ENCODE peak calls at places on chromosomes 2 and 18, in four cellular contexts. Q is omental fat pad, D is endothelial cell of umbilical vein, V is PC-3. K is an unnamed sample.

GRCh38 chr2:205323929-205324328 is 358.4 kb upstream of the NRP2 start:
- DNase-seq in D (no peak), Q (no peak), V (peak), K (no peak)

GRCh38 chr18:8478166-8478967 is 130.9 kb upstream of the RAB12 start:
- DNase-seq in Q (no peak), D (peak), V (peak), K (peak)

GRCh38 chr2:236856856-236857616 is 228.7 kb upstream of the COPS8 start:
- DNase-seq in Q (no peak), D (no peak), V (no peak), K (no peak)

GRCh38 chr2:11444737-11445136 is 21.2 kb downstream of the E2F6 start:
- DNase-seq in V (no peak), Q (no peak), D (no peak), K (no peak)

GRCh38 chr2:70509565-70509964 is 44.1 kb downstream of the TGFA start:
- DNase-seq in D (no peak), V (peak), Q (no peak), K (no peak)

GRCh38 chr2:30346475-30347169 is 100.4 kb upstream of the LCLAT1 start:
- DNase-seq in Q (no peak), D (peak), V (no peak), K (no peak)

GRCh38 chr2:218017211-218018053 is 14.6 kb upstream of the TNS1 start:
- DNase-seq in V (no peak), Q (no peak), D (no peak), K (no peak)

GRCh38 chr2:55009277-55010055 is 40.8 kb downstream of the RTN4 start:
- DNase-seq in Q (no peak), D (no peak), V (no peak), K (no peak)

GRCh38 chr18:38948436-38948835 is 1382.8 kb upstream of the CELF4 start:
- DNase-seq in V (no peak), D (no peak), Q (no peak), K (no peak)

GRCh38 chr2:2523395-2524339 is 192.6 kb upstream of the MYT1L start:
- DNase-seq in D (no peak), V (no peak), Q (no peak), K (peak)

GRCh38 chr2:29611850-29612249 is 309.5 kb downstream of the ALK start:
- DNase-seq in V (peak), D (no peak), Q (no peak), K (no peak)

GRCh38 chr2:112032615-112033457 is 22.2 kb upstream of the TMEM87B start:
- DNase-seq in Q (no peak), D (peak), V (peak), K (no peak)

GRCh38 chr2:123073371-123073770 is 951.7 kb upstream of the CNTNAP5 start:
- DNase-seq in V (no peak), D (no peak), Q (no peak), K (no peak)

GRCh38 chr2:221573430-221574230 is 1.5 kb upstream of the EPHA4 start:
- DNase-seq in V (peak), D (peak), Q (peak), K (peak)

GRCh38 chr2:205860146-205860545 is 177.8 kb downstream of the NRP2 start:
- DNase-seq in V (no peak), D (no peak), Q (no peak), K (no peak)

GRCh38 chr2:12719400-12720104 is 2.8 kb downstream of the TRIB2 start:
- DNase-seq in V (peak), D (peak), Q (no peak), K (no peak)

GRCh38 chr2:200703926-200704637 is 107.6 kb upstream of the BZW1 start:
- DNase-seq in D (no peak), Q (no peak), V (no peak), K (no peak)

GRCh38 chr2:223459328-223459939 is 142.7 kb downstream of the SCG2 start:
- DNase-seq in V (peak), D (peak), Q (no peak), K (no peak)

GRCh38 chr2:166314022-166314759 is 61.6 kb downstream of the SCN9A start:
- DNase-seq in V (peak), Q (no peak), D (peak), K (no peak)

GRCh38 chr2:43459455-43459854 is 136.4 kb downstream of the THADA start:
- DNase-seq in D (peak), Q (no peak), V (peak), K (no peak)

GRCh38 chr2:103921161-103921560 is 932.8 kb upstream of the POU3F3 start:
- DNase-seq in Q (no peak), D (no peak), V (no peak), K (no peak)

GRCh38 chr2:212712466-212712865 is 173.9 kb upstream of the ERBB4 start:
- DNase-seq in Q (no peak), V (no peak), D (no peak), K (no peak)

GRCh38 chr2:180707867-180708205 is 272.6 kb upstream of the UBE2E3 start:
- DNase-seq in V (peak), Q (no peak), D (peak), K (no peak)

GRCh38 chr2:147382322-147382948 is 462.4 kb upstream of the ACVR2A start:
- DNase-seq in Q (no peak), V (no peak), D (no peak), K (no peak)

GRCh38 chr18:59742325-59743111 is 45.3 kb upstream of the CCBE1 start:
- DNase-seq in V (peak), Q (no peak), D (no peak), K (no peak)

GRCh38 chr2:196513796-196514526 is 125.6 kb upstream of the CCDC150 start:
- DNase-seq in D (no peak), Q (no peak), V (no peak), K (no peak)

GRCh38 chr18:30439174-30439573 is 603.4 kb downstream of the DSC3 start:
- DNase-seq in D (no peak), Q (no peak), V (no peak), K (no peak)

GRCh38 chr2:38163006-38163405 is 87.1 kb upstream of the CYP1B1 start:
- DNase-seq in Q (no peak), V (peak), D (no peak), K (no peak)
- TF ChIP-seq CTCF in Q (no peak), V (peak), D (no peak), K (no peak)

DNA sequence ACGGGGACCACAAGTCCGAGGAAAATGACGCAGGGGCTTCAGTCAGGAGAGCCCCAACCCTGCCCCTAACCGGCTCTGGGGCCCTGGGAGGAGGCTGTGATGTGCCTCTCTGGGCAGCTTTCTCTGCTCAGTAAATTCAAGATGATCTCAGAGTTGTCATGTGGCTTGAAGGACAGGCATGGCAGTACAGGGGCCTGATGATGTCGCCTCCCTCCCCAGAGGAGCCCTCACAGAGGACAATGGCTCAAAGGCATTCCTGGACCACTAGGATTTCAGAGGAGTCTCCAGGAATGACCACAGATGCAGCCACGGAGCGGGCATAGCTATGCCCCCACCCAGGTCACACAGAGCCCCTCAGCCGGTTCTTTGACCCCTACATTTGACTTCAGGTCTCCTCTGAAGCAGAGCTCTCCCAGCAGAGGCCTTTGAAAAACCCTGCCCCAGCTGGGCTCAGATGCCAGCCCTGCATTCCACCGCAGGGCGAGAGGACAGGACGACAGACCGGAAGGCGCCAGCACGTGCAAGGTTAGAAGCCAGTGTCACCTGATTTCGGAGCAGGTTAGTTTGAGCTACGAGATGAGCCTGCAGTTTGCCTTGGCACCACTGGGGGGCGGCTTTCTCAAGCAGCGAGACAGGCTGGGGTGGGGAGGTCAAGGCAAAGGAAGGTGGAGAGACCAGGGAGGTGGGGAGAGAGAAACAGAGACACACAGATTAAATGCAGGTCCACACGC is 39.2 kb downstream of the BIN1 start:
- DNase-seq in V (peak), D (peak), Q (peak), K (no peak)
- TF ChIP-seq CTCF in V (peak), D (peak), Q (no peak), K (peak)

GRCh38 chr2:138814123-138814883 is 34.1 kb upstream of the NXPH2 start:
- DNase-seq in D (no peak), Q (no peak), V (peak), K (no peak)
- TF ChIP-seq CTCF in D (no peak), Q (no peak), V (peak), K (no peak)

DNA sequence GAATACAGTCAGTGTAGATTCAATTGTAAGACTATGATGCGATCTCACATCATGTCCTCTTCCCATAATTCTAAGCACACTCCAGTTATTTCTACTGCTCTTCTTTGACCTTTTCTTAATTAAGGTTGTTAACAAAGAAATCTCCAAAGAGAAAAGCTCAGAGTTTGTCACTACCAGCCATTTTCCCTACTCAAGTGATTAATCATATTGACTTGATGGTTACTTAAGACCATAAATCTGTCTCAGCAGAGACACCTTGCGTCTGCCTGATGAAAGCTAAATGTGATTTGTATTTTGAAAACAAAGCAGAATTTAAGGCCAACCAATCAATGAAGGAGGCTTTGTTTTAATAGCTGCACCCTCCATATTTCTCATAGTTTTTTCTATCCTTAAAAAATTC is 130.3 kb downstream of the DTNA start:
- DNase-seq in V (no peak), D (no peak), Q (no peak), K (no peak)
- TF ChIP-seq CTCF in V (no peak), D (no peak), Q (no peak), K (no peak)

GRCh38 chr2:117930775-117931174 is 83.1 kb downstream of the CCDC93 start:
- DNase-seq in Q (no peak), V (no peak), D (no peak), K (no peak)
- TF ChIP-seq CTCF in Q (no peak), V (no peak), D (no peak), K (no peak)

DNA sequence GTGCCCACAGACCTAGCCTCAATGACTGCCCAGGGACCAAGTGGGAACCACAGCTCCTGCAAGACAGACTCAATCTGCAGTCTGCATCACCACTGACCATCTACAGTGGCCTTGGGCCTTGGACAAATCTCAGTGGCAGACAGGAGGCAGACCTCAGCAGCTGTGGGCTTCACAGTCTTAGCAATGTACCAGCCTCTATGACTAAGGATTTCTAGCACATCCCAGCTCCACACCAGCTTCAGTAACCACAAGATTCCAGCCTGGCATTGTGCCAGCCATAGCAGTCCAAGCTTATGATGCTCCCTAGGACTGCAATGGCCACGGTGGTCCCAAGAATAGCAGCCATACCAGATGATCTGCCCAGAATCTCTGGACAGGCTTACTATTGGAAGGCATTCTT is 19.6 kb upstream of the WDR75 start:
- DNase-seq in V (peak), Q (no peak), D (no peak), K (no peak)
- TF ChIP-seq CTCF in V (no peak), Q (no peak), D (no peak), K (no peak)

GRCh38 chr2:4091013-4091412 is 387.6 kb downstream of the DCDC2C start:
- DNase-seq in D (no peak), Q (no peak), V (no peak), K (no peak)
- TF ChIP-seq CTCF in D (no peak), Q (no peak), V (no peak), K (no peak)

GRCh38 chr18:70645971-70646370 is 357.1 kb downstream of the SOCS6 start:
- DNase-seq in D (no peak), Q (no peak), V (peak), K (no peak)

GRCh38 chr18:70650878-70651277 is 362.0 kb downstream of the SOCS6 start:
- DNase-seq in D (no peak), V (no peak), Q (no peak), K (no peak)

GRCh38 chr18:70643812-70644211 is 355.0 kb downstream of the SOCS6 start:
- DNase-seq in D (no peak), Q (no peak), V (no peak), K (no peak)

DNA sequence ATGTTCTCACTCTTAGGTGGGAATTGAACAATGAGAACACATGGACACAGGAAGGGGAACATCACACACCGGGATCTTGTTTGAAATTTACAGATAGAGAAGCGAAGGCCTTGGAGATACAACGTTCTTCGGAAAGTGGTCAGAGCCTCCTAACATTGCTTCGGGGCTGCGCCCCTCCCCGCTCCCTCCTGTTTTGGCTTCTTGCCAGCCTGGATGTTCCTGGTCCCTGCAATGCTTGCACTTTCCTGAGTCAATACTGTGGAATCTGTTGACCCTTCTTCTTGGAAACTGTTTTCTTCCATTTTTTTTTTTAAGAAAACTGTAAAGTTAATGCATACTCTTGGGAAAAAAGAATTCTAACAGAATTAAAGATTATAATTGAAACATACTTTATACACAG is 360.8 kb downstream of the SOCS6 start:
- DNase-seq in D (no peak), Q (no peak), V (no peak), K (no peak)
- TF ChIP-seq CTCF in D (no peak), Q (no peak), V (no peak), K (no peak)

GRCh38 chr18:14914126-14914525 is 166.2 kb downstream of the ANKRD30B start:
- DNase-seq in Q (no peak), V (peak), D (no peak), K (no peak)

GRCh38 chr18:14916181-14916580 is 168.2 kb downstream of the ANKRD30B start:
- DNase-seq in V (no peak), Q (no peak), D (no peak), K (no peak)

GRCh38 chr18:14917311-14917710 is 169.3 kb downstream of the ANKRD30B start:
- DNase-seq in Q (no peak), D (no peak), V (no peak), K (no peak)

GRCh38 chr18:14914771-14915170 is 166.8 kb downstream of the ANKRD30B start:
- DNase-seq in D (no peak), Q (no peak), V (peak), K (no peak)

DNA sequence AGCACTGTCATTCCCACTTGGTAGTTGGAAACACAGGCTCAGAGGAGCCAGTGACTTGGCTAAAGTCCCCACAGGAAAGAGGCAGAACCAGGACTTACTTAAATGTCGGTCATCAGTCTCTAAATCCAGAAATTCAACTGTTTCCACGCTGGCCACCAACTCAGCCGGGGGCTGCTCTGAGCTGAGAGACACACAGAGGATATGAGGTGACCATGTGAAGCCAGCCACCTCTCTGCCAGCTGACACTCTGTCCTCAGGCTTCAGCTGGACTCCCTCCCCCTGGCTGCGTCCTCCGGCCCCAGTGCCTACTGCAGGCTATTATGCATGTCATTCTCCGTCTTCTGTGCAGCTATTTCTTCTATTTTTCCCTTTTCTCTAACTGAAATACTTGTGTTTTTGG is 168.9 kb downstream of the ANKRD30B start:
- DNase-seq in V (no peak), Q (no peak), D (no peak), K (no peak)
- TF ChIP-seq CTCF in V (no peak), Q (no peak), D (no peak), K (no peak)

K was measured in mesothelial cell of epicardium.